ENCODE peak calls at places on chromosomes 11 and 22, in seven cellular contexts. One of them, this sample, is unnamed.

GRCh38 chr11:15770798-15771414 is 585.4 kb downstream of the SOX6 start:
- DNase-seq in activated CD8-positive, alpha-beta T cell treated with anti-CD3 and anti-CD28 coated beads for 36 hours: peak
- DNase-seq in cardiac muscle cell: peak
- DNase-seq in progenitor cell of endocrine pancreas: no peak
- DNase-seq in Calu3: peak
- DNase-seq in lung: no peak
- DNase-seq in fibroblast of lung: peak
- DNase-seq in this sample: peak

GRCh38 chr22:27534720-27535125 is 266.8 kb downstream of the MN1 start:
- DNase-seq in activated CD8-positive, alpha-beta T cell treated with anti-CD3 and anti-CD28 coated beads for 36 hours: no peak
- DNase-seq in cardiac muscle cell: no peak
- DNase-seq in progenitor cell of endocrine pancreas: no peak
- DNase-seq in Calu3: no peak
- DNase-seq in lung: no peak
- DNase-seq in fibroblast of lung: peak
- DNase-seq in this sample: no peak

GRCh38 chr11:77510095-77510494 is 36.2 kb upstream of the PAK1 start:
- DNase-seq in activated CD8-positive, alpha-beta T cell treated with anti-CD3 and anti-CD28 coated beads for 36 hours: no peak
- DNase-seq in cardiac muscle cell: no peak
- DNase-seq in progenitor cell of endocrine pancreas: no peak
- DNase-seq in Calu3: no peak
- DNase-seq in lung: no peak
- DNase-seq in fibroblast of lung: no peak
- DNase-seq in this sample: no peak

GRCh38 chr11:100562102-100562501 is 125.0 kb upstream of the ARHGAP42 start:
- DNase-seq in activated CD8-positive, alpha-beta T cell treated with anti-CD3 and anti-CD28 coated beads for 36 hours: no peak
- DNase-seq in cardiac muscle cell: no peak
- DNase-seq in progenitor cell of endocrine pancreas: no peak
- DNase-seq in Calu3: peak
- DNase-seq in lung: no peak
- DNase-seq in fibroblast of lung: peak
- DNase-seq in this sample: no peak

GRCh38 chr11:8707541-8708270 is 25.1 kb downstream of the RPL27A start:
- DNase-seq in activated CD8-positive, alpha-beta T cell treated with anti-CD3 and anti-CD28 coated beads for 36 hours: no peak
- DNase-seq in cardiac muscle cell: no peak
- DNase-seq in progenitor cell of endocrine pancreas: no peak
- DNase-seq in Calu3: no peak
- DNase-seq in lung: no peak
- DNase-seq in fibroblast of lung: no peak
- DNase-seq in this sample: no peak

GRCh38 chr11:10382518-10382917 is 72.5 kb upstream of the AMPD3 start:
- DNase-seq in activated CD8-positive, alpha-beta T cell treated with anti-CD3 and anti-CD28 coated beads for 36 hours: no peak
- DNase-seq in cardiac muscle cell: no peak
- DNase-seq in progenitor cell of endocrine pancreas: no peak
- DNase-seq in Calu3: peak
- DNase-seq in lung: no peak
- DNase-seq in fibroblast of lung: no peak
- DNase-seq in this sample: no peak

GRCh38 chr11:85718991-85719807 is 33.2 kb upstream of the CCDC89 start:
- DNase-seq in activated CD8-positive, alpha-beta T cell treated with anti-CD3 and anti-CD28 coated beads for 36 hours: no peak
- DNase-seq in cardiac muscle cell: no peak
- DNase-seq in progenitor cell of endocrine pancreas: no peak
- DNase-seq in Calu3: peak
- DNase-seq in lung: peak
- DNase-seq in fibroblast of lung: peak
- DNase-seq in this sample: no peak

GRCh38 chr11:8318536-8318935 is 54.9 kb upstream of the LMO1 start:
- DNase-seq in activated CD8-positive, alpha-beta T cell treated with anti-CD3 and anti-CD28 coated beads for 36 hours: peak
- DNase-seq in cardiac muscle cell: peak
- DNase-seq in progenitor cell of endocrine pancreas: no peak
- DNase-seq in Calu3: peak
- DNase-seq in lung: no peak
- DNase-seq in fibroblast of lung: no peak
- DNase-seq in this sample: no peak

GRCh38 chr11:120182357-120182756 is 28.5 kb upstream of the OAF start:
- DNase-seq in activated CD8-positive, alpha-beta T cell treated with anti-CD3 and anti-CD28 coated beads for 36 hours: no peak
- DNase-seq in cardiac muscle cell: no peak
- DNase-seq in progenitor cell of endocrine pancreas: peak
- DNase-seq in Calu3: no peak
- DNase-seq in lung: peak
- DNase-seq in fibroblast of lung: no peak
- DNase-seq in this sample: peak

GRCh38 chr11:43282607-43283440 is 29.0 kb upstream of the API5 start:
- DNase-seq in activated CD8-positive, alpha-beta T cell treated with anti-CD3 and anti-CD28 coated beads for 36 hours: peak
- DNase-seq in cardiac muscle cell: peak
- DNase-seq in progenitor cell of endocrine pancreas: peak
- DNase-seq in Calu3: peak
- DNase-seq in lung: no peak
- DNase-seq in fibroblast of lung: peak
- DNase-seq in this sample: peak

GRCh38 chr11:367956-368413 is 1.3 kb upstream of the B4GALNT4 start:
- DNase-seq in activated CD8-positive, alpha-beta T cell treated with anti-CD3 and anti-CD28 coated beads for 36 hours: no peak
- DNase-seq in cardiac muscle cell: no peak
- DNase-seq in progenitor cell of endocrine pancreas: no peak
- DNase-seq in Calu3: no peak
- DNase-seq in lung: no peak
- DNase-seq in fibroblast of lung: no peak
- DNase-seq in this sample: no peak
- TF ChIP-seq CTCF in activated CD8-positive, alpha-beta T cell treated with anti-CD3 and anti-CD28 coated beads for 36 hours: no peak
- TF ChIP-seq CTCF in cardiac muscle cell: no peak
- TF ChIP-seq CTCF in progenitor cell of endocrine pancreas: no peak
- TF ChIP-seq CTCF in Calu3: no peak
- TF ChIP-seq CTCF in lung: no peak
- TF ChIP-seq CTCF in fibroblast of lung: no peak
- TF ChIP-seq CTCF in this sample: no peak

DNA sequence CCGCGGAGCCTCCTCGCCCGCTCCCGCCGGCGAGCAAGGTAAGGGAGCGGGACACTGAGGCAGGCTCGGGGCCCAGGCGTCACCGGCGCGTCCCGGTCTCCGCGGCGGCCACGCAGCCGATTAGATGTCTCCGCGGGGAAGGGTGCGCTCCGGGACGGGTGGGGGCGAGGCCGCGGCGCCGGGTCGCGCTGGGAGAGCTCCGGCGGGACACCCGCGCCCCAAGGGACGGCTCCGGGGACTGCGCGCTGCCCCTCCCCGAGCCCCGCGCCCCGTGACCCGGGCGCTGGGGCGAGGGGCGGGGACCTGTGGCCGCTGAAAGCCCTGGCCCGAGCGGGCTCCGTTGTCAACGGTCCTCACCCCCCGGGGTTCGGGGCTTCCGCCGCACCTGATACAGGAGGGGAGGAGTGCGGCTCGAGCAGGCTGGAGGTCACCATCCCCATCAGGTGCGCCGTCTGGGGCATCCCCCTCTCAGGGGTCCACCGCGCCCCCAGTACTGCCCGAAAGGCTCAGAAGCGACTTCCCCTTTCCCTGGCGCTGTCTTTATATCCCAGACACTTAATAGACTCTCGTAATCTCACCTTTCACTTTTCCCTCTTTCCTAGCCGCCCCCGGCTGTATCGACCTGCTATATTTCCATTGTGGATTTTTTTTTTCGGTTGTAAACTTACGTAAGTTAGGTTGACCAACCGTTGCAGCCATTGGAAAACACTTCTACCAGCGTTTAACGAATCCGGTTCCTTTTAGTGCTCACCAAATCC is 566 bp downstream of the PPFIA1 start:
- DNase-seq in activated CD8-positive, alpha-beta T cell treated with anti-CD3 and anti-CD28 coated beads for 36 hours: peak
- DNase-seq in cardiac muscle cell: peak
- DNase-seq in progenitor cell of endocrine pancreas: peak
- DNase-seq in Calu3: peak
- DNase-seq in lung: peak
- DNase-seq in fibroblast of lung: peak
- DNase-seq in this sample: peak
- TF ChIP-seq CTCF in activated CD8-positive, alpha-beta T cell treated with anti-CD3 and anti-CD28 coated beads for 36 hours: peak
- TF ChIP-seq CTCF in cardiac muscle cell: no peak
- TF ChIP-seq CTCF in progenitor cell of endocrine pancreas: peak
- TF ChIP-seq CTCF in Calu3: no peak
- TF ChIP-seq CTCF in lung: no peak
- TF ChIP-seq CTCF in fibroblast of lung: no peak
- TF ChIP-seq CTCF in this sample: no peak

DNA sequence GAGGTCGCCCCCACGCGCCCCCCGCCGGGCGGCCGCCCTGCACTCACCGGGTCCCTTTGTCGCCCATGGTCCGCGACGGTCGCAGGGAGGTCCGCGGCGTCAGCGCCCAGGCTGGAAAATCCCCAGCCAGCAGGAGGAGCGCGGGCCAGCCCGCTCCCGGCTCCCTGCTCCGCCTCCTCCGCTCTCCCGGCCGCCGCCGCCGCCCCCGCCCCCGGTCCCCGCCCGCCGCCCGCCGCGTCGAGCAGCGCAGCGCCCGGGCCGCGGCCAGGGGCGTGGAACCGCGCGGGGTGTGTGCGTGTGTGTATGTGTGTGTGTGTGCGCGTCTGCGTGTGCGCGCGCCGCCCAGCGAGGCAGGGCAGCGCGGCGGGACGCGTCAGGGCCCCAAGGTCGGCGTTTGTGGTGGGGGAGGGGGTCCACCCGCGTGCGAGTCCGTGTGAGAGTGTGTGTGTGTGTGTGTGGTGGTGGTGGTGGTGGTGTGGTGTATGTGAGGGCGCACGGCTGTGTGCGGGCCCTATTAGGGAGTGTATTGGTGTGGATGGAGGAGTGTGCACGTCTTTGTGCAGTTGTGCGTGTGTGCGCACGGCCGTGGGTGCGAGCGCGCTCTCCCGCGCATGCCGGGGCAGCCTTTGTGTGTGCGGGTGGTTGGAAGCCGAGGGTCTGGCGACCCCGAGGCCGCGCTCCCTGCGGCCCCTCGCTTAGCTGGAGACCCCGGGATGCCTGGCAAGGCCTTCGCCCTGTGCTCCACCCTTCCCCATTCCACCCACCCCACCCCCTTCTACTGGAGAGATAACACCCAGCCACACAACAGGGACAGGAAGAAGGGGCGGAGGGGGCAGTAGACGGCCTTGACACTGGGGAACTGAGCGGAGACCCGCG is at the start of gene ARRB1:
- DNase-seq in activated CD8-positive, alpha-beta T cell treated with anti-CD3 and anti-CD28 coated beads for 36 hours: peak
- DNase-seq in cardiac muscle cell: peak
- DNase-seq in progenitor cell of endocrine pancreas: peak
- DNase-seq in Calu3: peak
- DNase-seq in lung: no peak
- DNase-seq in fibroblast of lung: peak
- DNase-seq in this sample: peak
- TF ChIP-seq CTCF in activated CD8-positive, alpha-beta T cell treated with anti-CD3 and anti-CD28 coated beads for 36 hours: no peak
- TF ChIP-seq CTCF in cardiac muscle cell: no peak
- TF ChIP-seq CTCF in progenitor cell of endocrine pancreas: peak
- TF ChIP-seq CTCF in Calu3: no peak
- TF ChIP-seq CTCF in lung: no peak
- TF ChIP-seq CTCF in fibroblast of lung: peak
- TF ChIP-seq CTCF in this sample: no peak

DNA sequence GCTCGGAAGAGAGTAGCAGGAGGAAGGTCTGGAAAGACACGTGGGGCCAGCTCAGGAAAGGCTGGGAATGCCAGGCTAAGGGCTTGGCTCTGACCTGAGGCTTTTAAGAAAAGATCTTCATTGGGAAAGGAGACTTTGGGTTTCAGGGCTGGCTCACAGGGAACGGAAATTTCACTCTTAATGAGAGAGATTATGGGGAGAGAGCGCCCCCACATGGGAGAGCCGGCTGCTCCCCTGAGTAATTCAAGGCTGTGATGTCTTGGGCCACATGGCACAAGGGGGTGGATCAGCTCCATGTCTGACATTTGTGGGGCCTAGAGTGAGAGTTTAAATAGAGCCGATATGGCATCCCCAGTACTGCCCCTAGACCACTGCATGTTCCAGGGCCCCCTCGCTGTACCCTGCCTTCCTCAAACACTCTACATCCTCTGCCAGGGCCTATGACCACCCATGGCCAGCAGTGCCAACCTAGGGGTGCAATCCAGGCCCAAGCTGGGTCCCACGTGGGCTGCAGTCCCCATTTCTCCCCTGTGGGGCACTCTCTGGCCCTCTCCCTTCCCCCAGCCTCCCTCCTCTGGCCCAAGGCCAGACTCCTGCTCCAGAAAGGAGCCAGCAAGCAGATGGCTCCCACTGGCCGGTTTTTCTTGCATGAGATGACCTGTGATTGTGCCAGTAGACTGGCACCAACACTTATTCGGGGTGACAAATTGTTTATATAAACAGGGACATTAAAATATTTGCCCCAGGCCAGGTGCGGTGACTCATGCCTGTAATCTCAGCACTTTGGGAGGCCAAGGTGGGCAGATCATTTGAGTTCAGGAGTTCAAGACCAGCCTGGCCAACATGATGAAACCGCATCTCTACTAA is 75.2 kb downstream of the ISX start:
- DNase-seq in activated CD8-positive, alpha-beta T cell treated with anti-CD3 and anti-CD28 coated beads for 36 hours: peak
- DNase-seq in cardiac muscle cell: peak
- DNase-seq in progenitor cell of endocrine pancreas: no peak
- DNase-seq in Calu3: peak
- DNase-seq in lung: no peak
- DNase-seq in fibroblast of lung: no peak
- DNase-seq in this sample: no peak
- TF ChIP-seq CTCF in activated CD8-positive, alpha-beta T cell treated with anti-CD3 and anti-CD28 coated beads for 36 hours: no peak
- TF ChIP-seq CTCF in cardiac muscle cell: no peak
- TF ChIP-seq CTCF in progenitor cell of endocrine pancreas: peak
- TF ChIP-seq CTCF in Calu3: no peak
- TF ChIP-seq CTCF in lung: no peak
- TF ChIP-seq CTCF in fibroblast of lung: no peak
- TF ChIP-seq CTCF in this sample: no peak

DNA sequence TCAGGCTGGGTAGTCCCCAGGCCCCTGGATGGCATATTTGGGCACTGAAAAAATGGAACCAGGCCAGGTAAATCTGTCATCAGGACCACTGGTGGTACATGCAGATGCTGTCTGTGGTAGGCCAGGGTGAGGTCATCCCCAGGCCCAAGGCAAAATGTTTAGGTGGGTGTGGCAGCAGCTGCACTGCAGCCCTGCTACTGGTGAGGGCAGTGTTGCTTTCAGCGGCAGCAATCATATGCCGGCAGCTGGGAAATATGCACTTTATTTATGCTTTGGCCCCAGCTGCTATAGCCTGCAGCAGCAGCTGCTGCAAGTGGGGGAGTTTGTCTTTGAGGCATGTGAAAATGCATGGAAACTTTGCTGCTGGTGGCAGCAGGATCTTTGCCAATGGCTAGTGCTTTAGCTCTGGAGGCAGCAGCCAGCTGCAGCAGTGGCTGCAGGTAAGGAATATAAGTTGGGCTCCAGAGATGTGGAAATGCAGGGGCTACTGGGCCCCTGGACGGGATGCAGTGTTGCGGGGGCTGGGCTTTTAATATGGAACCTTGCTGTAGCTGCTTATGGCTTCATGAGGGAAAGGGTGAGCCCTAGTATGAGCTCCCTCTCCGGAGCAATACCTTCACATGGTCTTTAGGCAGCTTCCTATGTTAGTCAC is 365.7 kb upstream of the CADM1 start:
- DNase-seq in activated CD8-positive, alpha-beta T cell treated with anti-CD3 and anti-CD28 coated beads for 36 hours: peak
- DNase-seq in cardiac muscle cell: peak
- DNase-seq in progenitor cell of endocrine pancreas: no peak
- DNase-seq in Calu3: no peak
- DNase-seq in lung: no peak
- DNase-seq in fibroblast of lung: peak
- DNase-seq in this sample: peak
- TF ChIP-seq CTCF in activated CD8-positive, alpha-beta T cell treated with anti-CD3 and anti-CD28 coated beads for 36 hours: no peak
- TF ChIP-seq CTCF in cardiac muscle cell: peak
- TF ChIP-seq CTCF in progenitor cell of endocrine pancreas: peak
- TF ChIP-seq CTCF in Calu3: no peak
- TF ChIP-seq CTCF in lung: no peak
- TF ChIP-seq CTCF in fibroblast of lung: peak
- TF ChIP-seq CTCF in this sample: peak

DNA sequence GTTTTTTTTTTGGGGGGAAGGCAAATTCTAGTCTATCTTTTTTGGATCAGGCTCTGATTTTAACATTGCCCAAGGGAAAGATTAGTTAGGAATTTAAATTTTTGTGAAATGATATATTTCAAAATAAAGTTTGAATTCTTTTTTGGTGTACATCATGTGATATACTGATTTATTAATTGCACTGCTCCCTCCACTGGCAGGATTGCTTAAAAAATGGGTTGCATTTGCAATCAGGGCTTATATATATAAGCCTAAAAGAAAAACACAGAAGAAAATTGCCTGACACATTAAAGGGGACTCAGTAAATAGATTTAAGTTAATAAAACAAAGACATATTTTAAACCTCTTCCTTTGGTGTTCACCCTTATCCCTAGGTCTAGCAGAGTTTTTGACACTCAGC is 1.2 kb downstream of the DYNC2H1 start:
- DNase-seq in activated CD8-positive, alpha-beta T cell treated with anti-CD3 and anti-CD28 coated beads for 36 hours: no peak
- DNase-seq in cardiac muscle cell: no peak
- DNase-seq in progenitor cell of endocrine pancreas: no peak
- DNase-seq in Calu3: no peak
- DNase-seq in lung: no peak
- DNase-seq in fibroblast of lung: peak
- DNase-seq in this sample: no peak
- TF ChIP-seq CTCF in activated CD8-positive, alpha-beta T cell treated with anti-CD3 and anti-CD28 coated beads for 36 hours: no peak
- TF ChIP-seq CTCF in cardiac muscle cell: peak
- TF ChIP-seq CTCF in progenitor cell of endocrine pancreas: peak
- TF ChIP-seq CTCF in Calu3: no peak
- TF ChIP-seq CTCF in lung: no peak
- TF ChIP-seq CTCF in fibroblast of lung: peak
- TF ChIP-seq CTCF in this sample: peak